ENCODE peak calls at places on chromosomes 2 and 18, in eight cellular contexts. G, D, F, T, V, W, M and Y are unnamed samples.
A peak's percentile ranks its signal among the peaks of the same experiment; 100 is the strongest.

GRCh38 chr2:143803936-143804335 is 674.7 kb downstream of the ARHGAP15 start:
- DNase-seq in G (no peak), D (peak; percentile 57), F (peak; percentile 31), T (no peak), V (no peak), W (no peak), M (no peak), Y (no peak)

GRCh38 chr2:232485757-232486557 is 1.7 kb downstream of the ECEL1 start:
- DNase-seq in G (no peak), D (no peak), F (no peak), T (no peak), V (no peak), W (no peak), M (no peak), Y (no peak)

GRCh38 chr2:218216336-218216673 is 684 bp upstream of the ARPC2 start:
- DNase-seq in G (no peak), D (no peak), F (no peak), T (no peak), V (no peak), W (no peak), M (no peak), Y (no peak)

GRCh38 chr2:40797115-40797514 is 345.2 kb upstream of the SLC8A1 start:
- DNase-seq in G (no peak), D (peak; percentile 38), F (peak; percentile 0), T (no peak), V (no peak), W (no peak), M (no peak), Y (no peak)

GRCh38 chr18:31274915-31275314 is 43.0 kb upstream of the DSG1 start:
- DNase-seq in G (no peak), D (no peak), F (no peak), T (no peak), V (no peak), W (peak; percentile 88), M (no peak), Y (no peak)

GRCh38 chr2:7795358-7796199 is 878.4 kb downstream of the RNF144A start:
- DNase-seq in G (no peak), D (peak; percentile 25), F (peak; percentile 8), T (no peak), V (no peak), W (peak; percentile 12), M (no peak), Y (peak; percentile 28)

GRCh38 chr2:229888031-229888430 is 33.8 kb downstream of the TRIP12 start:
- DNase-seq in G (no peak), D (no peak), F (no peak), T (no peak), V (no peak), W (no peak), M (no peak), Y (no peak)

GRCh38 chr2:152511981-152512380 is 177.0 kb downstream of the FMNL2 start:
- DNase-seq in G (no peak), D (no peak), F (no peak), T (no peak), V (no peak), W (no peak), M (no peak), Y (no peak)

GRCh38 chr2:44169155-44169898 is 652 bp downstream of the PPM1B start:
- DNase-seq in G (peak; percentile 36), D (peak; percentile 37), F (peak; percentile 52), T (peak; percentile 20), V (peak; percentile 56), W (peak; percentile 20), M (peak; percentile 34), Y (no peak)

GRCh38 chr18:48832961-48833700 is 117.6 kb downstream of the SMAD7 start:
- DNase-seq in G (no peak), D (peak; percentile 67), F (peak; percentile 91), T (peak; percentile 18), V (no peak), W (peak; percentile 21), M (no peak), Y (no peak)

GRCh38 chr2:39099820-39100728 is 20.8 kb downstream of the SOS1 start:
- DNase-seq in G (no peak), D (peak; percentile 46), F (peak; percentile 13), T (no peak), V (no peak), W (no peak), M (no peak), Y (no peak)

GRCh38 chr2:16177671-16178180 is 237.4 kb downstream of the MYCN start:
- DNase-seq in G (no peak), D (no peak), F (no peak), T (no peak), V (no peak), W (no peak), M (no peak), Y (no peak)

GRCh38 chr2:217604527-217605279 is 398.1 kb downstream of the TNS1 start:
- DNase-seq in G (no peak), D (no peak), F (peak; percentile 28), T (no peak), V (no peak), W (no peak), M (no peak), Y (no peak)

GRCh38 chr2:183998797-183999190 is 599.5 kb upstream of the ZNF804A start:
- DNase-seq in G (no peak), D (no peak), F (no peak), T (no peak), V (no peak), W (no peak), M (no peak), Y (no peak)

GRCh38 chr2:10412380-10412779 is 35.7 kb downstream of the ODC1 start:
- DNase-seq in G (peak; percentile 18), D (peak; percentile 52), F (peak; percentile 74), T (no peak), V (no peak), W (peak; percentile 23), M (peak; percentile 66), Y (no peak)

GRCh38 chr2:58428553-58429284 is 187.6 kb upstream of the FANCL start:
- DNase-seq in G (no peak), D (no peak), F (no peak), T (peak; percentile 51), V (peak; percentile 84), W (peak; percentile 52), M (peak; percentile 20), Y (peak; percentile 30)

GRCh38 chr2:71682341-71682740 is 229.0 kb downstream of the DYSF start:
- DNase-seq in G (no peak), D (no peak), F (no peak), T (no peak), V (no peak), W (no peak), M (no peak), Y (no peak)

GRCh38 chr18:35171315-35171987 is 69.4 kb upstream of the ZNF397 start:
- DNase-seq in G (no peak), D (no peak), F (no peak), T (no peak), V (peak; percentile 25), W (no peak), M (no peak), Y (no peak)

GRCh38 chr2:80461505-80462197 is 157.1 kb upstream of the LRRTM1 start:
- DNase-seq in G (no peak), D (no peak), F (no peak), T (no peak), V (no peak), W (no peak), M (no peak), Y (no peak)

GRCh38 chr2:163367825-163368582 is 367.8 kb downstream of the FIGN start:
- DNase-seq in G (no peak), D (no peak), F (no peak), T (no peak), V (no peak), W (no peak), M (no peak), Y (no peak)

GRCh38 chr2:106160786-106161261 is 33.3 kb downstream of the UXS1 start:
- DNase-seq in G (no peak), D (no peak), F (no peak), T (no peak), V (no peak), W (peak; percentile 0), M (no peak), Y (no peak)

GRCh38 chr2:240989451-240990265 is 8.8 kb upstream of the SNED1 start:
- DNase-seq in G (no peak), D (peak; percentile 16), F (peak; percentile 46), T (no peak), V (no peak), W (peak; percentile 5), M (no peak), Y (no peak)

GRCh38 chr2:175373001-175373727 is 191.7 kb upstream of the ATP5MC3 start:
- DNase-seq in G (no peak), D (peak; percentile 29), F (peak; percentile 35), T (no peak), V (no peak), W (no peak), M (no peak), Y (no peak)

GRCh38 chr18:3323900-3324299 is 62.0 kb downstream of the MYL12B start:
- DNase-seq in G (no peak), D (no peak), F (no peak), T (no peak), V (no peak), W (no peak), M (peak; percentile 31), Y (no peak)

GRCh38 chr2:204727368-204727767 is 182.1 kb downstream of the PARD3B start:
- DNase-seq in G (no peak), D (no peak), F (no peak), T (no peak), V (no peak), W (no peak), M (no peak), Y (no peak)

GRCh38 chr18:77013777-77014525 is 118.6 kb downstream of the MBP start:
- DNase-seq in G (no peak), D (no peak), F (no peak), T (no peak), V (peak; percentile 81), W (no peak), M (no peak), Y (no peak)

GRCh38 chr2:191835539-191836350 is 11.1 kb downstream of the CAVIN2 start:
- DNase-seq in G (no peak), D (peak; percentile 61), F (peak; percentile 51), T (no peak), V (no peak), W (no peak), M (no peak), Y (no peak)

GRCh38 chr2:215358312-215358845 is 46.5 kb downstream of the ATIC start:
- DNase-seq in G (no peak), D (peak; percentile 52), F (peak; percentile 40), T (no peak), V (no peak), W (no peak), M (no peak), Y (no peak)

GRCh38 chr2:15284601-15285000 is 276.5 kb downstream of the NBAS start:
- DNase-seq in G (no peak), D (no peak), F (no peak), T (no peak), V (no peak), W (peak; percentile 90), M (no peak), Y (no peak)

GRCh38 chr18:63974991-63975390 is 5.1 kb downstream of the SERPINB8 start:
- DNase-seq in G (no peak), D (peak; percentile 30), F (peak; percentile 52), T (no peak), V (peak; percentile 50), W (peak; percentile 19), M (no peak), Y (no peak)

GRCh38 chr2:104975371-104975770 is 62.5 kb upstream of the MRPS9 start:
- DNase-seq in G (no peak), D (no peak), F (no peak), T (no peak), V (no peak), W (no peak), M (no peak), Y (no peak)

GRCh38 chr18:59456657-59457056 is 97.6 kb upstream of the LMAN1 start:
- DNase-seq in G (no peak), D (no peak), F (no peak), T (no peak), V (no peak), W (peak; percentile 38), M (no peak), Y (no peak)

GRCh38 chr2:43133708-43134570 is 92.5 kb downstream of the ZFP36L2 start:
- DNase-seq in G (no peak), D (no peak), F (no peak), T (peak; percentile 50), V (peak; percentile 75), W (no peak), M (peak; percentile 38), Y (no peak)

GRCh38 chr2:37020212-37020886 is 54.0 kb upstream of the STRN start:
- DNase-seq in G (no peak), D (peak; percentile 94), F (peak; percentile 93), T (no peak), V (peak; percentile 8), W (no peak), M (no peak), Y (no peak)